ENCODE peak calls at places on chromosomes 4 and X, in four cellular contexts. V is left ventricle myocardium inferior; M is CD8-positive, alpha-beta T cell; R is transverse colon. F is an unnamed sample.

GRCh38 chr4:157076578-157076947 is 613 bp downstream of the GLRB start:
- DNase-seq in V (no peak), M (no peak), R (no peak), F (peak; percentile 49)

GRCh38 chrX:118455013-118455412 is 40.6 kb upstream of the DOCK11 start:
- DNase-seq in V (no peak), M (no peak), R (no peak), F (no peak)

GRCh38 chr4:163284304-163284703 is 48.1 kb downstream of the NPY1R start:
- DNase-seq in V (no peak), M (no peak), R (no peak), F (no peak)

GRCh38 chr4:21009956-21010355 is 309.7 kb downstream of the PACRGL start:
- DNase-seq in V (no peak), M (no peak), R (no peak), F (no peak)

GRCh38 chr4:3041192-3042142 is 32.9 kb downstream of the HTT-AS start:
- DNase-seq in V (peak; percentile 60), M (no peak), R (peak; percentile 58), F (peak; percentile 87)

GRCh38 chrX:14616301-14616700 is 87.0 kb downstream of the GLRA2 start:
- DNase-seq in V (no peak), M (no peak), R (no peak), F (no peak)

GRCh38 chrX:130049821-130050220 is 60.5 kb downstream of the ELF4 start:
- DNase-seq in V (peak; percentile 20), M (no peak), R (no peak), F (no peak)

GRCh38 chr4:68693325-68694075 is 23.0 kb upstream of the UGT2B15 start:
- DNase-seq in V (no peak), M (no peak), R (no peak), F (no peak)

GRCh38 chr4:107153228-107153627 is 117.1 kb upstream of the DKK2 start:
- DNase-seq in V (no peak), M (no peak), R (peak; percentile 29), F (no peak)

GRCh38 chr4:10253765-10254164 is 137.2 kb upstream of the WDR1 start:
- DNase-seq in V (no peak), M (no peak), R (no peak), F (no peak)

GRCh38 chr4:112532267-112532666 is 16.3 kb upstream of the NEUROG2 start:
- DNase-seq in V (no peak), M (no peak), R (no peak), F (no peak)

GRCh38 chr4:21986312-21986711 is 37.7 kb upstream of the KCNIP4 start:
- DNase-seq in V (no peak), M (no peak), R (no peak), F (no peak)

GRCh38 chr4:28947374-28947773 is 1772.8 kb upstream of the PCDH7 start:
- DNase-seq in V (no peak), M (no peak), R (no peak), F (no peak)

GRCh38 chrX:104098151-104098808 is 14.0 kb upstream of the ZCCHC18 start:
- DNase-seq in V (no peak), M (no peak), R (peak; percentile 58), F (no peak)

GRCh38 chr4:88341227-88342192 is 37.1 kb upstream of the HERC6 start:
- DNase-seq in V (no peak), M (no peak), R (no peak), F (no peak)

DNA sequence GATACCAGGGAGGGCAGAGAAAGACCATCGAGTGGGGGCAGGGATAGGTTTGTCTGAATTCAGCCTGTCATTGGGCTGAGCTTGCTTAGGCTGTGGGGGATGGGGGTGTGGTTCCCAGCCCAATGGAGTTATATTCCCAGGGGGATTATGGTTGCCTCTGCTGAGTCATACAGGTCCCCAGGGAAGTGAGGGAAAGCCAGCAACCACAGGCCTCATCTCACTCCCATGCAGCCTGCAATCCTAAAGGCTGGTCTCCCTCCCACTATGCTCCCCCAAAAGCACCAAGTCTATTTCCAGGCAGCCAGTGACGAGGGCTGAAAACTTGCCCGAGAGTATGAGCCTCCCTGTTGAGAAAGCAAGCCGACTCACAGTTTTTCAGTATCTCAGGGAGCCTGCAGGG is 39.3 kb downstream of the AFM start:
- DNase-seq in V (no peak), M (no peak), R (no peak), F (no peak)
- H3K27ac ChIP-seq in V (no peak overlapping the region), M (no peak overlapping the region), R (no peak overlapping the region), F (no peak overlapping the region)

DNA sequence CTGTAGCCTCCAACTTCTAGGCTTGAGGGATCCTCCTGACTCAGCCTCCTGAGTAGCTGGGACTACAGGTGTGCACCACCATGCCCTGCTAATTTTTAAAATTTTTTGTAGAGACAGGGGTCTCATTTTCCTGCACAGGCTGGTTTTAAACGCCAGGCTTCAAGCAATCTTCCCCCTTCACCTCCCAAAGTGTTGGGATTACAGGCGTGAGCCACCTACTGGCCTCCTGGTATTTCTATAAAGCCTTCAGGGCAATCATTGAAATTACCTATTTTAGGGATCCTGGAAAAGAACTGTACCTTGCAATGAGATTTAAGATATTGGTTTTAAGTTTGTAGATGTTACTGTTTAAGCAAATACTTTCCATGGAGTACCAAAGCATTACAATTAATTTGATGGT is 13.5 kb upstream of the PLS3 start:
- DNase-seq in V (no peak), M (no peak), R (no peak), F (no peak)
- H3K27ac ChIP-seq in V (no peak overlapping the region), M (no peak overlapping the region), R (no peak overlapping the region), F (no peak overlapping the region)

DNA sequence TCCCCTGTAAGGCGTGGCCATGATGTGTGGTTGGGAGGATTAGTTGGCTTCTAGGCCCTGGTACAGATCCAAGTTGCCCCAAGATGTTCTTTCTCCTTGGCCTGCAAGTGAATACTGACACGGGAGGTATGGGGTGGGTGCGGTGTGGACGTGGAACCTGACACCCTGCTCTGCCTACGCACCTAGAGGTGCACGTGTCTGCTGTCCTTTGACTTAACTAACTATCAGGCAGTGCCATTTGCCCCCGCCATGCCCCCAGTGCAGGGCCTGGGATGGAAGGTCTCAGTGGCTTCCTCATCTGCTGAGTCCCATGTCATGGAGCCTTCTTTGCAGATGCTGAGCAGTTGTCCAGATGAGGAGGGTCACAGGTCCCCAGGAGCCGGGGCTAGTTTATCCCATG is 90.8 kb downstream of the PSAPL1 start:
- DNase-seq in V (peak; percentile 3), M (no peak), R (no peak), F (peak; percentile 30)
- H3K27ac ChIP-seq in V (no peak overlapping the region), M (no peak overlapping the region), R (no peak overlapping the region), F (no peak overlapping the region)

GRCh38 chr4:86963697-86964096 is 28.9 kb downstream of the AFF1 start:
- DNase-seq in V (no peak), M (no peak), R (no peak), F (no peak)

GRCh38 chr4:86965019-86965976 is 30.5 kb downstream of the AFF1 start:
- DNase-seq in V (no peak), M (no peak), R (no peak), F (no peak)

GRCh38 chr4:86967798-86968197 is 33.0 kb downstream of the AFF1 start:
- DNase-seq in V (no peak), M (no peak), R (no peak), F (no peak)

GRCh38 chr4:86968477-86969015 is 33.7 kb downstream of the AFF1 start:
- DNase-seq in V (no peak), M (no peak), R (no peak), F (no peak)

DNA sequence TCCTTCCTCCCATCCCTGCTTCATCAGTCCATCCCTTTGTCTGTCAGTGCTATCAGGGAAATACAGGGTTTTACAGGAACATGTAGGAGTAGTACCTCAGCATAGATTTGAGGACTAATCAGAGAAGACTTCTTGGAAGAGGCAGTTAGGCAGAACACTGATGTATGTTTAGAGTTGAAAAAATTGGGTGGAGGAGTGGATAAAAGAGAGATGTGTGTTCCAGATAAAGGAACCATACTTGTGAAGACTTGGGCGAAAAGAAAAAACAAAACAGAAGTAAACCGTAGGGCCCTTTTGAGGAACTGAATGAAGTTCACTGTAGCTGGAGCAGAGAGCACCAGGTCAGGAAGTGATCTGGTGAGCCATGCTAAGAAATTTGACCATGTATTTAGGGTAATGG is 32.2 kb downstream of the AFF1 start:
- DNase-seq in V (no peak), M (no peak), R (no peak), F (no peak)
- H3K27ac ChIP-seq in V (no peak overlapping the region), M (no peak overlapping the region), R (no peak overlapping the region), F (no peak overlapping the region)

DNA sequence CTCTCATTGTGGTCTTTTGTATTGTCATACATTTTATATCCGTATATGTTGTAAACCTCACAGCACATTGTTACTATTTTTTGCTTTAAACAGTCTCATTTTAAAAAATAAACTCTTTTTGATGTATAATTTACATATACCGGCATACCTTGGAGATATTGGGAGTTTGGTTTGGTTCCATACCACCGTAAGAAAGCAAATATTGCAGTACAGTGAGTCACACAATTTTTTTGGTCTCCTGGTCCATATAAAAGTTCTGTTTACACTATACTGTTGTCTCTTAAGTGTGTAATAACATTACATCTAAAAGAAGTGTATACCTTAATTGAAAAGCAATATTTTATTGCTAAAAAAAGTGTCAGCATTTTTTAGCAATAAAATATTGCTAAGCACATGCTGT is 70.0 kb downstream of the KDM6A start:
- DNase-seq in V (no peak), M (no peak), R (no peak), F (no peak)
- H3K27ac ChIP-seq in V (no peak overlapping the region), M (no peak overlapping the region), R (no peak overlapping the region), F (no peak overlapping the region)

GRCh38 chrX:109373468-109373867 is 108.4 kb downstream of the GUCY2F start:
- DNase-seq in V (no peak), M (no peak), R (no peak), F (no peak)

GRCh38 chrX:109374276-109374960 is 107.5 kb downstream of the GUCY2F start:
- DNase-seq in V (no peak), M (no peak), R (no peak), F (no peak)

DNA sequence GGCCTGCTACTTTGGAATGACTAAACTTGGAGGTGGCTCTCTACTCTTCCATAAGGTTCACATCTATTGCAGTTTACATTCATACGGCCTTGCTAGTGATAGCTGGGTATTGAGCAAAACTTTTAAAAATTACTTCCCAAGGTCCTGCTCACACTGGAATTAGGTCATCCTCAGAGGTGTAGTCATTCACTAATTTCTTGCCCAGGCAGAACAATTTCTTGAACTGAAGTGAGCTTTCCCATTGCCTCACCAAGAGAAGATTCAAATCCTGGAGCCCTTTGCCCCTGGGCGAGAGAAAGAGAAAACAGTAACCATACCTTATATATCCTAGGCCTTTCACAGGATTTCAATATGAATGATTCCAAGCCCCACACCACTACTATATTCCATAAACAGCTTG is 109.2 kb downstream of the GUCY2F start:
- DNase-seq in V (no peak), M (no peak), R (no peak), F (no peak)
- H3K27ac ChIP-seq in V (no peak overlapping the region), M (no peak overlapping the region), R (no peak overlapping the region), F (no peak overlapping the region)

GRCh38 chr4:32488690-32489089 is 1768.5 kb downstream of the PCDH7 start:
- DNase-seq in V (no peak), M (no peak), R (no peak), F (no peak)
- H3K27ac ChIP-seq in V (no peak overlapping the region), M (no peak overlapping the region), R (no peak overlapping the region), F (no peak overlapping the region)

F was measured in kidney.